ENCODE peak calls at places on chromosomes 13 and 19, in seven cellular contexts. D is T-helper 17 cell; E is DMS153; C is CD4-positive, CD25-positive, alpha-beta regulatory T cell; R is stimulated activated CD8-positive, alpha-beta memory T cell treated with anti-CD3 and anti-CD28 coated beads, Interleukin-7, amount 100 ng/mL, for 4 hours; B is tibial artery; A is substantia nigra. H is an unnamed sample.

GRCh38 chr13:87147076-87147475 is 524.1 kb upstream of the SLITRK5 start:
- DNase-seq in D (no peak), E (no peak), C (no peak), R (no peak), B (no peak), A (no peak), H (peak)

GRCh38 chr13:43079392-43079931 is 56.1 kb downstream of the DNAJC15 start:
- DNase-seq in D (no peak), E (no peak), C (no peak), R (no peak), B (no peak), A (no peak), H (no peak)

GRCh38 chr13:30446122-30446500 is 19.6 kb downstream of the HMGB1 start:
- DNase-seq in D (no peak), E (peak), C (no peak), R (no peak), B (no peak), A (no peak), H (no peak)

GRCh38 chr13:90732049-90732448 is 615.4 kb upstream of the MIR17HG start:
- DNase-seq in D (no peak), E (no peak), C (no peak), R (no peak), B (no peak), A (no peak), H (no peak)

GRCh38 chr13:31221057-31221456 is 21.3 kb downstream of the B3GLCT start:
- DNase-seq in D (no peak), E (no peak), C (no peak), R (no peak), B (no peak), A (no peak), H (no peak)

GRCh38 chr13:87274209-87274819 is 396.9 kb upstream of the SLITRK5 start:
- DNase-seq in D (no peak), E (peak), C (peak), R (no peak), B (no peak), A (no peak), H (peak)

GRCh38 chr13:50599046-50599445 is 244.4 kb downstream of the DLEU7 start:
- DNase-seq in D (no peak), E (no peak), C (no peak), R (no peak), B (no peak), A (no peak), H (no peak)

GRCh38 chr13:87671824-87672603 is 843 bp downstream of the SLITRK5 start:
- DNase-seq in D (no peak), E (no peak), C (no peak), R (no peak), B (no peak), A (no peak), H (no peak)

GRCh38 chr19:8352134-8352827 is 9.2 kb upstream of the KANK3 start:
- DNase-seq in D (no peak), E (no peak), C (no peak), R (no peak), B (no peak), A (no peak), H (no peak)

GRCh38 chr19:18253716-18254115 is 20.5 kb downstream of the IQCN start:
- DNase-seq in D (no peak), E (no peak), C (no peak), R (no peak), B (no peak), A (no peak), H (no peak)

GRCh38 chr19:6062274-6062673 is 48.0 kb downstream of the RFX2 start:
- DNase-seq in D (peak), E (no peak), C (peak), R (no peak), B (peak), A (no peak), H (no peak)

GRCh38 chr19:52601025-52601973 is 31.2 kb downstream of the ZNF701 start:
- DNase-seq in D (peak), E (peak), C (peak), R (peak), B (peak), A (peak), H (peak)

GRCh38 chr19:3115916-3116602 is 19.8 kb upstream of the GNA15 start:
- DNase-seq in D (no peak), E (no peak), C (no peak), R (no peak), B (no peak), A (no peak), H (no peak)

H was measured in AG09319.